ENCODE peak calls at places on chromosomes 4 and X, in ten cellular contexts. E, C, A, X, Z, J, M, D, Q and H are unnamed samples.

GRCh38 chr4:34281826-34282225 is 1962.5 kb downstream of the ARAP2 start:
- DNase-seq in E (no peak), C (no peak), A (no peak), X (no peak), Z (no peak), J (no peak), M (no peak), D (no peak), Q (no peak), H (no peak)

GRCh38 chrX:8879750-8880149 is 78.6 kb upstream of the FAM9A start:
- DNase-seq in E (peak; percentile 47), C (no peak), A (peak; percentile 37), X (no peak), Z (no peak), J (no peak), M (no peak), D (peak; percentile 39), Q (no peak), H (no peak)

GRCh38 chr4:3529363-3529762 is 2.9 kb downstream of the LRPAP1 start:
- DNase-seq in E (no peak), C (no peak), A (no peak), X (no peak), Z (peak; percentile 57), J (no peak), M (no peak), D (peak; percentile 46), Q (no peak), H (no peak)

GRCh38 chrX:112768563-112768962 is 72.1 kb downstream of the AMOT start:
- DNase-seq in E (no peak), C (no peak), A (no peak), X (no peak), Z (no peak), J (no peak), M (no peak), D (no peak), Q (no peak), H (no peak)

GRCh38 chr4:181245326-181245725 is 997.9 kb upstream of the TENM3 start:
- DNase-seq in E (no peak), C (no peak), A (no peak), X (no peak), Z (no peak), J (no peak), M (no peak), D (no peak), Q (no peak), H (no peak)

GRCh38 chr4:140028676-140029407 is 125.1 kb downstream of the MAML3 start:
- DNase-seq in E (no peak), C (no peak), A (no peak), X (no peak), Z (no peak), J (no peak), M (no peak), D (no peak), Q (no peak), H (no peak)

GRCh38 chrX:65985922-65986588 is 53.8 kb downstream of the VSIG4 start:
- DNase-seq in E (peak; percentile 58), C (peak; percentile 19), A (peak; percentile 54), X (no peak), Z (peak; percentile 50), J (no peak), M (no peak), D (peak; percentile 13), Q (no peak), H (peak; percentile 35)

GRCh38 chr4:14827111-14827510 is 175.2 kb upstream of the CPEB2 start:
- DNase-seq in E (no peak), C (no peak), A (peak; percentile 52), X (no peak), Z (no peak), J (no peak), M (no peak), D (no peak), Q (no peak), H (no peak)

GRCh38 chrX:129738466-129739308 is at the start of gene XPNPEP2:
- DNase-seq in E (no peak), C (no peak), A (peak; percentile 31), X (no peak), Z (no peak), J (no peak), M (peak; percentile 48), D (no peak), Q (no peak), H (no peak)